ENCODE peak calls at places on chromosomes 5 and 9, in ten cellular contexts. G, E, U, F, D, M, N, P, S and T are unnamed samples.

GRCh38 chr5:58794875-58795274 is 212.0 kb downstream of the RAB3C start:
- DNase-seq in G (no peak), E (no peak), U (no peak), F (peak), D (peak), M (no peak), N (no peak), P (peak), S (no peak), T (no peak)

GRCh38 chr9:33466565-33467495 is 6.9 kb downstream of the NOL6 start:
- DNase-seq in G (peak), E (no peak), U (no peak), F (no peak), D (peak), M (peak), N (peak), P (peak), S (peak), T (no peak)

GRCh38 chr5:131265318-131265803 is 1.5 kb downstream of the CDC42SE2 start:
- DNase-seq in G (peak), E (no peak), U (no peak), F (no peak), D (peak), M (no peak), N (no peak), P (peak), S (peak), T (no peak)

GRCh38 chr5:181170237-181170830 is 22.9 kb downstream of the OR2V2 start:
- DNase-seq in G (no peak), E (no peak), U (no peak), F (no peak), D (no peak), M (no peak), N (no peak), P (no peak), S (no peak), T (no peak)

GRCh38 chr5:93571111-93571977 is 9.7 kb downstream of the NR2F1-AS1 start:
- DNase-seq in G (no peak), E (no peak), U (no peak), F (no peak), D (no peak), M (no peak), N (no peak), P (no peak), S (no peak), T (no peak)

GRCh38 chr5:169218862-169219261 is 82.1 kb downstream of the SLIT3 start:
- DNase-seq in G (no peak), E (no peak), U (no peak), F (no peak), D (peak), M (no peak), N (no peak), P (no peak), S (no peak), T (no peak)

GRCh38 chr9:84966876-84967830 is 297.6 kb downstream of the NTRK2 start:
- DNase-seq in G (no peak), E (no peak), U (no peak), F (peak), D (no peak), M (no peak), N (no peak), P (peak), S (no peak), T (no peak)

GRCh38 chr5:149794338-149795023 is 64.4 kb downstream of the PPARGC1B start:
- DNase-seq in G (no peak), E (no peak), U (no peak), F (no peak), D (no peak), M (no peak), N (no peak), P (no peak), S (no peak), T (no peak)

GRCh38 chr5:149803641-149804468 is 73.7 kb downstream of the PPARGC1B start:
- DNase-seq in G (no peak), E (no peak), U (no peak), F (no peak), D (no peak), M (no peak), N (no peak), P (no peak), S (peak), T (no peak)

GRCh38 chr9:95623614-95624013 is 106.8 kb upstream of the PTCH1 start:
- DNase-seq in G (no peak), E (no peak), U (no peak), F (no peak), D (no peak), M (no peak), N (no peak), P (no peak), S (no peak), T (no peak)

GRCh38 chr5:171808453-171808852 is 22.8 kb downstream of the SMIM23 start:
- DNase-seq in G (no peak), E (no peak), U (no peak), F (no peak), D (no peak), M (no peak), N (no peak), P (no peak), S (no peak), T (no peak)

GRCh38 chr5:147576646-147577535 is 67.0 kb upstream of the DPYSL3 start:
- DNase-seq in G (peak), E (peak), U (no peak), F (no peak), D (peak), M (peak), N (peak), P (peak), S (peak), T (no peak)

GRCh38 chr5:148740966-148741742 is 85.3 kb upstream of the ADRB2 start:
- DNase-seq in G (peak), E (peak), U (peak), F (peak), D (peak), M (no peak), N (peak), P (peak), S (peak), T (peak)

GRCh38 chr5:149779071-149779470 is 49.0 kb downstream of the PPARGC1B start:
- DNase-seq in G (no peak), E (no peak), U (no peak), F (no peak), D (no peak), M (no peak), N (no peak), P (no peak), S (no peak), T (no peak)

GRCh38 chr5:41068169-41068568 is 3.0 kb downstream of the MROH2B start:
- DNase-seq in G (peak), E (peak), U (no peak), F (no peak), D (no peak), M (no peak), N (no peak), P (no peak), S (peak), T (no peak)

GRCh38 chr9:35910613-35911488 is 1.6 kb downstream of the SPAAR start:
- DNase-seq in G (peak), E (peak), U (peak), F (no peak), D (peak), M (peak), N (peak), P (peak), S (peak), T (no peak)

GRCh38 chr5:132687995-132688394 is 14.2 kb downstream of the IL4 start:
- DNase-seq in G (no peak), E (no peak), U (no peak), F (no peak), D (no peak), M (no peak), N (no peak), P (no peak), S (no peak), T (no peak)

GRCh38 chr9:18941060-18941746 is 91.8 kb downstream of the SAXO1 start:
- DNase-seq in G (no peak), E (no peak), U (no peak), F (no peak), D (no peak), M (no peak), N (no peak), P (no peak), S (no peak), T (no peak)

GRCh38 chr5:135324897-135325650 is 74.0 kb downstream of the MACROH2A1 start:
- DNase-seq in G (no peak), E (peak), U (no peak), F (no peak), D (peak), M (no peak), N (no peak), P (peak), S (no peak), T (no peak)

GRCh38 chr5:132775439-132776076 is 1.5 kb downstream of the SEPTIN8 start:
- DNase-seq in G (no peak), E (peak), U (no peak), F (no peak), D (peak), M (no peak), N (no peak), P (peak), S (no peak), T (no peak)

GRCh38 chr9:73034962-73035361 is 82.1 kb upstream of the ALDH1A1 start:
- DNase-seq in G (no peak), E (no peak), U (no peak), F (no peak), D (no peak), M (no peak), N (no peak), P (no peak), S (peak), T (no peak)

GRCh38 chr5:107058239-107058638 is 612.5 kb downstream of the EFNA5 start:
- DNase-seq in G (peak), E (peak), U (peak), F (no peak), D (no peak), M (no peak), N (no peak), P (peak), S (no peak), T (no peak)

GRCh38 chr5:22850981-22851380 is 2.2 kb downstream of the CDH12 start:
- DNase-seq in G (peak), E (no peak), U (no peak), F (no peak), D (no peak), M (no peak), N (no peak), P (no peak), S (no peak), T (no peak)

GRCh38 chr9:98892296-98892695 is 51.4 kb upstream of the COL15A1 start:
- DNase-seq in G (peak), E (no peak), U (no peak), F (no peak), D (no peak), M (no peak), N (no peak), P (no peak), S (no peak), T (no peak)

GRCh38 chr5:109347252-109347888 is 62.4 kb downstream of the PJA2 start:
- DNase-seq in G (no peak), E (no peak), U (no peak), F (no peak), D (no peak), M (peak), N (no peak), P (no peak), S (no peak), T (no peak)

GRCh38 chr9:81719972-81720371 is 30.6 kb upstream of the TLE1 start:
- DNase-seq in G (no peak), E (no peak), U (no peak), F (no peak), D (no peak), M (no peak), N (no peak), P (no peak), S (no peak), T (no peak)

GRCh38 chr5:149654893-149655505 is 73.7 kb downstream of the ARHGEF37 start:
- DNase-seq in G (no peak), E (no peak), U (no peak), F (no peak), D (no peak), M (no peak), N (peak), P (no peak), S (no peak), T (no peak)

GRCh38 chr9:114777841-114778240 is 28.0 kb downstream of the TNFSF15 start:
- DNase-seq in G (no peak), E (no peak), U (no peak), F (no peak), D (no peak), M (no peak), N (no peak), P (no peak), S (no peak), T (no peak)

GRCh38 chr5:20680718-20681302 is 692.8 kb upstream of the CDH18 start:
- DNase-seq in G (no peak), E (no peak), U (no peak), F (no peak), D (no peak), M (no peak), N (no peak), P (peak), S (no peak), T (no peak)

GRCh38 chr9:70410368-70410767 is 4.1 kb downstream of the KLF9 start:
- DNase-seq in G (peak), E (peak), U (no peak), F (no peak), D (no peak), M (no peak), N (no peak), P (peak), S (peak), T (no peak)

GRCh38 chr9:134066546-134066922 is 1.3 kb downstream of the BRD3 start:
- DNase-seq in G (peak), E (no peak), U (no peak), F (no peak), D (no peak), M (no peak), N (no peak), P (no peak), S (peak), T (no peak)

GRCh38 chr5:120252839-120253238 is 211.3 kb upstream of the PRR16 start:
- DNase-seq in G (peak), E (peak), U (peak), F (no peak), D (no peak), M (no peak), N (no peak), P (peak), S (peak), T (no peak)

GRCh38 chr5:6712136-6712581 is 1.1 kb upstream of the TENT4A start:
- DNase-seq in G (peak), E (peak), U (peak), F (no peak), D (peak), M (peak), N (peak), P (peak), S (peak), T (no peak)

GRCh38 chr9:118121361-118121760 is 417.2 kb downstream of the TLR4 start:
- DNase-seq in G (no peak), E (peak), U (no peak), F (no peak), D (no peak), M (no peak), N (no peak), P (no peak), S (no peak), T (no peak)
- H3K4me3 ChIP-seq in G (no peak), E (no peak), U (no peak), F (no peak), D (no peak), M (no peak), N (no peak), P (no peak), S (no peak), T (no peak)

DNA sequence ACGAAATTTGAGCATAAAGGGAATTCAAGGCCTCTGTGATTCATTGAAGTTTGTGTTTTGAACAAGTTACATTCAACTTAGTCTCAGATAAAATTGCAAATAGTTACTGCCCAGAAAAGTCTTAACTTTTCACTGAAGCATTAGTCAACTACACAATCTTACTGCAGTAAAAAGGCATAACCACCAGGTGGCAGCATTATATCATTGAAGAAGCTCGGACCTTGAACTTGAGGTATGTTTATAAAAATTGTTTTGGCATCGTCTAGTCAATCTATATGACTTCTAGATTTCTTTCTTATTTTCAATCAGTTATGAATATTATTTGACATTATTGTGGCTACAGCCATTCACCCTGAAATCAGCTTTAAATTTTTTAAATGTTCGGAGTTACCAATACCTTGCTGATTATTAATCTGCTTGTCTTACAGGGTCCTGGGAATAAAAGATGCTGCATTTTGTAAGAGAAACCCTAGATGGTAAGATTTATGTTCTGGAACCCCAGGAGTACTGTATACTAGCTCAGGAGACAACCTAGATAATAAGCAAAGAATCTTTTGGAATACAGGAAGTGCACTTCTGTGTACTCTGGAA is 83.9 kb upstream of the GRAMD2B start:
- DNase-seq in G (peak), E (peak), U (peak), F (no peak), D (peak), M (no peak), N (no peak), P (peak), S (peak), T (peak)
- TF ChIP-seq CTCF in G (peak), E (peak), U (peak), F (peak), D (peak), M (peak), N (peak), P (peak), S (peak), T (peak)

GRCh38 chr5:73596705-73597328 is 29.2 kb upstream of the ARHGEF28 start:
- DNase-seq in G (peak), E (no peak), U (no peak), F (no peak), D (peak), M (no peak), N (no peak), P (peak), S (peak), T (no peak)

GRCh38 chr5:73591102-73591695 is 25.7 kb downstream of the UTP15 start:
- DNase-seq in G (peak), E (peak), U (peak), F (peak), D (peak), M (no peak), N (no peak), P (peak), S (peak), T (peak)

GRCh38 chr5:73587923-73588322 is 22.4 kb downstream of the UTP15 start:
- DNase-seq in G (no peak), E (no peak), U (no peak), F (no peak), D (no peak), M (no peak), N (no peak), P (no peak), S (no peak), T (no peak)

GRCh38 chr5:73591698-73592501 is 26.4 kb downstream of the UTP15 start:
- DNase-seq in G (no peak), E (peak), U (peak), F (no peak), D (no peak), M (no peak), N (no peak), P (peak), S (peak), T (no peak)

DNA sequence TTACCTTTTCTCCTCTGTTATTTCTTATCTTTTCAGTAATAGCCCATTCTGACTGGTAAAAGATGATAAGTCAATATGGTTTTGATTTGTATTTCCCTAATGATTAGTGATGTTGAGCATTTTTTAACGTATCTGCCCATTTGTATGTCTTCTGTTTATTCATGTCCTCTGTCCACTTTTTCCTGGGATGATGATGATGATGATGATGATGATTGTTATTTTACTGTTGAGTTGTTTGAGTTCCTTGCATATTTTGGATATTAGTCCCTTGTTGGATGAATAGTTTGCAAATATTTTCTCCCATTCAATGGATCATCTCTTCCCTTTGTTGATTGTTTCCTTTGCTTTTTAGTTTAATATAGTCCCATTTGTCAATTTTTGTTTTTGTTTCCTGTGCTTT is 27.0 kb downstream of the UTP15 start:
- DNase-seq in G (no peak), E (no peak), U (peak), F (no peak), D (no peak), M (no peak), N (no peak), P (peak), S (peak), T (no peak)
- H3K4me3 ChIP-seq in G (no peak), E (no peak), U (no peak), F (no peak), D (no peak), M (no peak), N (no peak), P (no peak), S (no peak), T (no peak)

GRCh38 chr5:122498163-122498562 is 186.1 kb downstream of the SNCAIP start:
- DNase-seq in G (peak), E (no peak), U (peak), F (no peak), D (peak), M (no peak), N (no peak), P (peak), S (peak), T (no peak)
- TF ChIP-seq CTCF in G (peak), E (peak), U (peak), F (peak), D (peak), M (no peak), N (peak), P (peak), S (peak), T (peak)

GRCh38 chr5:177493795-177494355 is 3.5 kb downstream of the PDLIM7 start:
- DNase-seq in G (no peak), E (no peak), U (no peak), F (no peak), D (no peak), M (no peak), N (no peak), P (no peak), S (no peak), T (no peak)
- H3K4me3 ChIP-seq in G (peak), E (no peak), U (peak), F (no peak), D (no peak), M (no peak), N (no peak), P (no peak), S (no peak), T (peak)

DNA sequence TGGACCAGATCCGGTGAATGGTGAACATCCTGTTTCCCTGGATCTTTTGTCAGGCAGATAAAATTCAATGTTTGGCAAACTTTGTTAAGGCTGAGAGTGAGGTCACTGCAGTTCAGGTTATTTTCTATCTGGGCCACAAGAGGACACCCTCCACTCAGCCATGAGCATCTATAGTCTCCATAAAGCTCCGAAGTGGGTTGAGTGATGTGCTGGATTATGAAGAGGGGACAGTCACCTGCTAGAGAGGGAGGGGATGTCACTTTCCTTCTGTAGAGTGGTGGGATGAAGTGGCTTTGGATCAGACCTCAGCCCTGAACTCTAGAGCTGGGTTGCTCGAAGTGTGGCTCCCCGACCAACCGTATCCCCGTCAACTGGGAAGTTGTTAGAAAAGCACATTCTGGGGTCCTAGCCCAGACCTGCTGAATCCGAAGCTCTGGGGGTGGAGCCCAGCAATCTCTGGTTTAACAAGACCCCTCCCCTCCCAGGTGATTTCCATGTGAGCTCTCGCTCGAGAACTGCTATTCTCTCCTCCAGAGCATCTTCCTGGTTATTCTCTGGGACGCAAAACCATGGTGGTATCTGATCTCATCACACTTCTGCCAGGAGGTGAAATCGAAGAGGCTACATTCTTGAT is 31.8 kb upstream of the FGF1 start:
- DNase-seq in G (peak), E (peak), U (peak), F (no peak), D (peak), M (no peak), N (no peak), P (peak), S (peak), T (no peak)
- TF ChIP-seq CTCF in G (peak), E (peak), U (peak), F (peak), D (peak), M (peak), N (peak), P (peak), S (peak), T (peak)